ENCODE peak calls at places on chromosomes 4 and X, in five cellular contexts. F is HepG2, G is K562, L is H1, M is GM12878. I is an unnamed sample.

GRCh38 chr4:73620115-73620792 is at the start of gene RASSF6:
- DNase-seq in F (no peak), G (peak), L (peak), M (no peak), I (no peak)

GRCh38 chr4:111400736-111401135 is 744.5 kb upstream of the FAM241A start:
- DNase-seq in F (no peak), G (no peak), L (no peak), M (no peak), I (no peak)

GRCh38 chr4:89868999-89869589 is 25.6 kb upstream of the MMRN1 start:
- DNase-seq in F (no peak), G (no peak), L (no peak), M (no peak), I (no peak)

GRCh38 chrX:150044556-150044955 is 106.3 kb upstream of the EOLA2 start:
- DNase-seq in F (no peak), G (no peak), L (no peak), M (no peak), I (no peak)

GRCh38 chr4:38678078-38678477 is 14.1 kb downstream of the KLF3 start:
- DNase-seq in F (no peak), G (no peak), L (no peak), M (no peak), I (no peak)

GRCh38 chr4:6852582-6852981 is 57.0 kb upstream of the TBC1D14 start:
- DNase-seq in F (no peak), G (no peak), L (no peak), M (no peak), I (no peak)

GRCh38 chr4:55330241-55330640 is 15.8 kb upstream of the SRD5A3 start:
- DNase-seq in F (no peak), G (no peak), L (no peak), M (no peak), I (no peak)

GRCh38 chr4:43264730-43265129 is 372.2 kb downstream of the GRXCR1 start:
- DNase-seq in F (no peak), G (no peak), L (no peak), M (no peak), I (no peak)

GRCh38 chrX:70479197-70479969 is 34.7 kb downstream of the DLG3 start:
- DNase-seq in F (peak), G (no peak), L (no peak), M (no peak), I (peak)

GRCh38 chr4:87353592-87353991 is 30.9 kb upstream of the HSD17B13 start:
- DNase-seq in F (peak), G (no peak), L (peak), M (peak), I (peak)

GRCh38 chr4:95304898-95305297 is 243.9 kb downstream of the UNC5C start:
- DNase-seq in F (no peak), G (no peak), L (no peak), M (no peak), I (no peak)

GRCh38 chrX:110276778-110277177 is 41.1 kb downstream of the AMMECR1 start:
- DNase-seq in F (no peak), G (no peak), L (no peak), M (peak), I (no peak)

GRCh38 chrX:124030520-124030919 is 69.0 kb downstream of the STAG2 start:
- DNase-seq in F (no peak), G (no peak), L (no peak), M (peak), I (no peak)

GRCh38 chr4:163523791-163524365 is 29.4 kb downstream of the TMA16 start:
- DNase-seq in F (no peak), G (no peak), L (no peak), M (no peak), I (no peak)

GRCh38 chrX:38163193-38163592 is 57.5 kb downstream of the SRPX start:
- DNase-seq in F (no peak), G (no peak), L (no peak), M (no peak), I (no peak)

GRCh38 chr4:7185487-7186030 is 6.8 kb upstream of the SORCS2 start:
- DNase-seq in F (no peak), G (no peak), L (no peak), M (no peak), I (no peak)

GRCh38 chrX:53716328-53717088 is 30.0 kb upstream of the HUWE1 start:
- DNase-seq in F (no peak), G (no peak), L (no peak), M (peak), I (no peak)

GRCh38 chr4:55358668-55359067 is 12.6 kb downstream of the SRD5A3 start:
- DNase-seq in F (no peak), G (peak), L (no peak), M (peak), I (no peak)

GRCh38 chr4:77776182-77777134 is 42.7 kb downstream of the CNOT6L start:
- DNase-seq in F (no peak), G (no peak), L (no peak), M (no peak), I (no peak)

GRCh38 chrX:68894513-68895338 is 65.9 kb downstream of the EFNB1 start:
- DNase-seq in F (no peak), G (peak), L (no peak), M (no peak), I (no peak)

GRCh38 chr4:123250843-123251242 is 145.8 kb upstream of the SPRY1 start:
- DNase-seq in F (no peak), G (no peak), L (no peak), M (no peak), I (no peak)

GRCh38 chrX:129058405-129058804 is 464.9 kb downstream of the SMARCA1 start:
- DNase-seq in F (peak), G (no peak), L (no peak), M (no peak), I (no peak)
- TF ChIP-seq CEBPB in F (no peak), G (no peak), L (no peak), M (no peak), I (no peak)

GRCh38 chr4:1246901-1247810 is 1.8 kb downstream of the CTBP1 start:
- DNase-seq in F (no peak), G (peak), L (peak), M (no peak), I (no peak)
- TF ChIP-seq HDAC2 in F (no peak), G (no peak), L (no peak), M (no peak), I (no peak)

DNA sequence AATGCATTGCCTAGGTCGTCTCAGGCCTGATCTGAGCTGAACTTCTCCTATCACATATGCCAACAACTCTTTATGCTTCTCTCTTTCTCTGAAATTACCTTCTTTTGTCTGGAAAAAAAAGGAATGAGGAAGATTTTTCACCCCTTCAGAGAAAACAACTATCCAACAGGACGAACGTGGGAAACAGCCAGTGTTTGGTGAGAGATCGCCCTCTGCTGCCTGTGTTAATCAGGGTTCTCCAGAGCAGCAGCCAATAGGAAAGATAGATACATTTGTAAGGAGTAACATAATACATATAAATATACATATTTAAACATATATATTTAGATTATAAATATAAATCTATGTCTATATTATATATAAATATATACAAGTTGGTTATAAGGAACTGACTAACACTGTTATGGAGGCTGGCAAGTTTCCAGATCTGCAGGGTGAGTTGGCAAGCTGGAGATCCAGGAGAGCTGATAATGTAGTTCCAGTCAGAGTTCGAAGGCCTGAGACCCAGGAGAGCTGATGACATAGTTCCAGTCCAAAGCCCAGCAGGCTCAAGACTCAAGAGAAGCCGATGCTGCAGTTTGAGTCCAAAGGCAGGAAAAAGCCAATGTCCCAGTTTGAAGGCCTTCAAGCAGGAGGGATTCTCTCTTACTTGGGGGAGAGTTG is 13.3 kb downstream of the CETN2 start:
- DNase-seq in F (no peak), G (peak), L (no peak), M (no peak), I (no peak)
- TF ChIP-seq KDM1A in F (no peak), G (no peak), L (no peak), M (no peak), I (no peak)

GRCh38 chrX:133923113-133923512 is 62.3 kb downstream of the GPC3 start:
- DNase-seq in F (no peak), G (no peak), L (no peak), M (no peak), I (no peak)
- TF ChIP-seq CEBPB in F (no peak), G (no peak), L (no peak), M (no peak), I (no peak)

GRCh38 chrX:143634701-143635442 is 1.0 kb downstream of the SLITRK4 start:
- DNase-seq in F (no peak), G (no peak), L (no peak), M (no peak), I (no peak)
- TF ChIP-seq HDAC2 in F (no peak), G (no peak), L (no peak), M (no peak), I (no peak)

GRCh38 chr4:3083732-3084131 is 9.3 kb downstream of the HTT start:
- DNase-seq in F (no peak), G (no peak), L (no peak), M (no peak), I (no peak)
- TF ChIP-seq KDM1A in F (no peak), G (no peak), L (no peak), M (no peak), I (no peak)

GRCh38 chrX:44903107-44903506 is 30.1 kb downstream of the KDM6A start:
- DNase-seq in F (peak), G (peak), L (no peak), M (no peak), I (peak)
- TF ChIP-seq CEBPB in F (no peak), G (no peak), L (no peak), M (no peak), I (peak)

GRCh38 chr4:183797041-183797444 is 108.1 kb upstream of the STOX2 start:
- DNase-seq in F (no peak), G (no peak), L (no peak), M (no peak), I (peak)

GRCh38 chr4:183798249-183798920 is 106.7 kb upstream of the STOX2 start:
- DNase-seq in F (no peak), G (no peak), L (peak), M (no peak), I (no peak)

GRCh38 chr4:183801460-183802168 is 103.5 kb upstream of the STOX2 start:
- DNase-seq in F (no peak), G (no peak), L (no peak), M (no peak), I (no peak)

GRCh38 chr4:183797445-183798248 is 107.5 kb upstream of the STOX2 start:
- DNase-seq in F (no peak), G (no peak), L (peak), M (no peak), I (peak)

DNA sequence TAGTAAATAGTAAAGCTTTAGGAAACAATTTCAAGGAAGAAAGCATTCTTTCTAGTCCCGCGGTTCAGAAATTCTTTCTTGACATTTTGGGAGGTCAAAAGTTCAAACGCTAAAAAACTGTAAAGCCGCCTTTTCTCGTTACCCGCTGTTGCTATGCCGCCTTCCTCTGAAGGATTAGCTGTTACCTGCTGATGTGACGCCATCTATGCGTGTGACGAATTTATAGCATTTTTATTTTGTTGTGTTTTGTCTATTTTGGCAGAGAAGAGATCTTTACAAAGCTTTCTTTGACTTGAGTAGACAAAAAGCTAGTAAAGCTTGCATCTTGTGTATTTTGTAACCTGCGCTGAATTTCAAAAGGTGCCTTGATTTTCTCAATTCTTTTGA is 106.2 kb upstream of the STOX2 start:
- DNase-seq in F (no peak), G (no peak), L (no peak), M (no peak), I (no peak)
- TF ChIP-seq HDAC2 in F (no peak), G (no peak), L (no peak), M (no peak), I (no peak)

I was measured in A549.